ENCODE peak calls at places on chromosomes 16 and 17, in nine cellular contexts. E is heart right ventricle, U is ascending aorta, S is body of pancreas, M is left lung, X is tibial nerve, O is fibroblast of lung, H is brain microvascular endothelial cell, P is cardiac muscle cell. G is an unnamed sample. For H3K27me3, the result is how much of the 10 kb centered on the place peaks cover.

GRCh38 chr17:65071861-65072260 is 15.3 kb upstream of the GNA13 start:
- DNase-seq in E (no peak), U (no peak), S (no peak), M (no peak), X (no peak), O (peak), H (no peak), P (no peak), G (no peak)

GRCh38 chr17:68457539-68458259 is 403 bp upstream of the WIPI1 start:
- DNase-seq in E (peak), U (peak), S (peak), M (peak), X (peak), O (peak), H (peak), P (peak), G (peak)

GRCh38 chr17:75623386-75623785 is 9.8 kb upstream of the SMIM5 start:
- DNase-seq in E (no peak), U (no peak), S (no peak), M (no peak), X (no peak), O (no peak), H (peak), P (no peak), G (no peak)

GRCh38 chr16:57651344-57652333 is 16.5 kb upstream of the ADGRG3 start:
- DNase-seq in E (no peak), U (no peak), S (no peak), M (no peak), X (no peak), O (no peak), H (no peak), P (no peak), G (no peak)

GRCh38 chr16:69932691-69933392 is 18.3 kb upstream of the CLEC18A start:
- DNase-seq in E (no peak), U (no peak), S (no peak), M (no peak), X (no peak), O (no peak), H (no peak), P (no peak), G (no peak)

GRCh38 chr16:16110111-16110490 is 113.2 kb downstream of the ABCC6 start:
- DNase-seq in E (no peak), U (no peak), S (no peak), M (no peak), X (no peak), O (no peak), H (no peak), P (no peak), G (no peak)

GRCh38 chr17:81517009-81517338 is 4.4 kb upstream of the ACTG1 start:
- DNase-seq in E (no peak), U (no peak), S (no peak), M (no peak), X (no peak), O (no peak), H (no peak), P (no peak), G (no peak)

GRCh38 chr17:74868251-74868907 is 4.4 kb downstream of the FDXR start:
- DNase-seq in E (no peak), U (no peak), S (no peak), M (no peak), X (no peak), O (no peak), H (no peak), P (no peak), G (no peak)

GRCh38 chr17:73430165-73430680 is 118.4 kb upstream of the CDC42EP4 start:
- DNase-seq in E (no peak), U (no peak), S (no peak), M (no peak), X (no peak), O (no peak), H (no peak), P (no peak), G (no peak)

GRCh38 chr17:4950075-4950756 is 703 bp upstream of the ENO3 start:
- DNase-seq in E (peak), U (peak), S (peak), M (peak), X (no peak), O (no peak), H (no peak), P (no peak), G (no peak)

GRCh38 chr16:85083051-85083639 is 29.1 kb downstream of the CIBAR2 start:
- DNase-seq in E (no peak), U (no peak), S (no peak), M (no peak), X (no peak), O (no peak), H (no peak), P (no peak), G (no peak)

GRCh38 chr16:72568502-72568901 is 396.5 kb upstream of the PMFBP1 start:
- DNase-seq in E (no peak), U (no peak), S (no peak), M (no peak), X (no peak), O (no peak), H (no peak), P (no peak), G (no peak)

GRCh38 chr17:63881935-63882601 is at the start of gene GH2:
- DNase-seq in E (peak), U (no peak), S (peak), M (no peak), X (peak), O (peak), H (peak), P (peak), G (no peak)

GRCh38 chr16:67260426-67261063 is 11.8 kb downstream of the SLC9A5 start:
- DNase-seq in E (no peak), U (no peak), S (no peak), M (no peak), X (no peak), O (peak), H (peak), P (peak), G (no peak)

GRCh38 chr16:67263201-67263600 is 14.4 kb downstream of the SLC9A5 start:
- DNase-seq in E (no peak), U (no peak), S (no peak), M (no peak), X (no peak), O (no peak), H (no peak), P (no peak), G (no peak)

GRCh38 chr16:67265834-67266233 is 13.5 kb upstream of the PLEKHG4 start:
- DNase-seq in E (no peak), U (no peak), S (no peak), M (no peak), X (no peak), O (no peak), H (no peak), P (no peak), G (no peak)

GRCh38 chr16:67264866-67265265 is 14.5 kb upstream of the PLEKHG4 start:
- DNase-seq in E (no peak), U (no peak), S (no peak), M (no peak), X (no peak), O (no peak), H (no peak), P (no peak), G (no peak)

DNA sequence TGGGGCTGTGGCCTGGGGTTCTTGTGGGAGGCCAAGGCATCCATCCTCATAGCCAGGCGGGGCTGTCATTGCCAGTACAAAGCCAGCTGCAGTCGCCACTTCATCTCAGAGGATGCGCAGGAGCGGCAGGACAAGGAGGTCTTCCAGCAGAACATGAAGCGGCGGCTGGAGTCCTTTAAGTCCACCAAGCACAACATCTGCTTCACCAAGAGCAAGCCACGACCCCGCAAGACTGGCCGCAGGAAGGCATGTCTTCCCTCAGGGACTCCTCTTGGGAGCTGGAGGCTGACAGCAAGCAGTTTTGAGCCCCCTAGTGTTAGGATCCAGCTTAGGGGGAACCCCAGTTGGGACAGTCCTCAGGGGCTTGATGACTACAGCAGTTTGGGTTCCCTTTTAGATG is 15.1 kb upstream of the PLEKHG4 start:
- DNase-seq in E (no peak), U (no peak), S (no peak), M (no peak), X (no peak), O (no peak), H (no peak), P (no peak), G (no peak)
- TF ChIP-seq CTCF in E (peak), U (no peak), S (no peak), M (no peak), X (no peak), O (no peak), H (peak), P (peak), G (peak)

GRCh38 chr16:62954144-62955032 is 918.1 kb upstream of the CDH8 start:
- DNase-seq in E (no peak), U (no peak), S (no peak), M (no peak), X (no peak), O (no peak), H (no peak), P (no peak), G (no peak)

GRCh38 chr16:62950351-62950750 is 914.1 kb upstream of the CDH8 start:
- DNase-seq in E (no peak), U (no peak), S (no peak), M (no peak), X (no peak), O (no peak), H (no peak), P (no peak), G (no peak)

DNA sequence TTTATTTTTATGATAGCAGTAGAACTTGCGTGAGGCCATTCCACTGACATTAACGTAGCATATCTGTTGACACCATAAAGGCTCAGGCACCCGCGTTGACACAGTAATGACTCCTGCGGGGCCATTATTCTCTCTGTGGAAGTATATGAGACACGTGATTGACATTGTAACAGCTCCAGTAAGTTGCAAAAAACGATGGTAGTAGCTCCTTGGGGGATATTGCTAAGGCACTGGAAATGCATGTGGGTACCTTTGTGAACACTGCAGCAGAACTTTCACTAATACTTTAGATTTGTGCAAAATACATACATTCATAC is 918.8 kb upstream of the CDH8 start:
- DNase-seq in E (no peak), U (no peak), S (no peak), M (no peak), X (no peak), O (no peak), H (no peak), P (no peak), G (no peak)
- H3K4me3 ChIP-seq in E (no peak), U (no peak), S (no peak), M (no peak), X (no peak), O (no peak), H (no peak), P (no peak), G (no peak)

GRCh38 chr16:83903739-83904138 is 4.8 kb downstream of the MLYCD start:
- DNase-seq in E (peak), U (no peak), S (peak), M (no peak), X (peak), O (peak), H (no peak), P (peak), G (no peak)
- H3K27me3 ChIP-seq in E (under half), U (under half), S (under half), M (under half), X (under half), O (under half), H (under half), P (under half), G (under half)

GRCh38 chr17:50185724-50186545 is 15.5 kb downstream of the COL1A1 start:
- DNase-seq in E (no peak), U (no peak), S (no peak), M (no peak), X (no peak), O (no peak), H (no peak), P (peak), G (no peak)

GRCh38 chr17:50184611-50185398 is 16.6 kb downstream of the COL1A1 start:
- DNase-seq in E (no peak), U (peak), S (no peak), M (no peak), X (peak), O (peak), H (no peak), P (peak), G (no peak)

GRCh38 chr17:50182783-50183438 is 17.1 kb downstream of the SGCA start:
- DNase-seq in E (no peak), U (no peak), S (no peak), M (no peak), X (no peak), O (no peak), H (no peak), P (peak), G (no peak)

GRCh38 chr17:50183439-50184001 is 17.7 kb downstream of the SGCA start:
- DNase-seq in E (no peak), U (no peak), S (no peak), M (no peak), X (no peak), O (peak), H (no peak), P (peak), G (no peak)

DNA sequence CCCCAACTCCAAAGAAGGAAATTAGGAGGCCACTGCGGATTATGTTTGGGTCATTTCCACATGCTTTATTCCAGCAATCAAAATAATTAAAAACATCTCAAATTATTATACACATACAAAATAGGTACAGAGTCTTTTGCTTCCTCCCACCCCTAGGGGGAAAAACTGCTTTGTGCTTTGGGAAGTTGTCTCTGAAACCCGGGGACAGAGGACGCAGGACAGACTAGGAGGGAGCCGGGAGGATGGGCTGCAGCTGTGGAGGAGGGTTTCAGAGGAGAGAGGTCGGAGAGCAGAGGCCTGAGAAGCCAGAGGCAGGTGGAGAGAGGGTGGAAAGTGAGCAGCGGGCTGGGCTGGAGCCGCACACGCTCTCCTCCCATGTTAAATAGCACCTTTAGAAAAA is 17.4 kb downstream of the COL1A1 start:
- DNase-seq in E (no peak), U (no peak), S (no peak), M (no peak), X (no peak), O (no peak), H (no peak), P (peak), G (no peak)
- TF ChIP-seq CTCF in E (no peak), U (no peak), S (no peak), M (no peak), X (no peak), O (peak), H (peak), P (peak), G (peak)

GRCh38 chr16:29815032-29815721 is 775 bp upstream of the PAGR1 start:
- DNase-seq in E (peak), U (peak), S (peak), M (no peak), X (no peak), O (no peak), H (no peak), P (peak), G (no peak)
- H3K4me3 ChIP-seq in E (peak), U (peak), S (no peak), M (peak), X (peak), O (peak), H (peak), P (peak), G (peak)

DNA sequence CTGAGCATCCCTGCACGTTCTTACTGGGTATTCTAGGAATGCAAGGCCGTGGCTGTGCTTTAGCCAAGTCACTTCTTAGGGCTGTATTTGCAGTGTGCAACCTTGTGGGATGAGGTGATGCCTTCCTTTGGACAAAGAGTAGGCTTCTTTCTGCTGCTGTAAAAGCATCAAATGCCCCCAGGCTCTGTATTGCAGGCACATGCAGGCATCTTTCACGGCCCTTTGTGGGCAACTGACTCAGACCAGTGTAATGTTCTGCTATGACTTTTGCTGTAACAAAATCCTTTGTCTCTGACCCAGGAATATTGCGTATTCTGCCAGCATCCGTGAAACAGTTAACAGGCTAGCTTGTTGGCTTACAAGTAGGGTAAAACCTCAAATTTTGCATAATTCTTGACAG is 30.9 kb upstream of the GCSH start:
- DNase-seq in E (no peak), U (no peak), S (no peak), M (no peak), X (no peak), O (no peak), H (no peak), P (no peak), G (peak)
- H3K27me3 ChIP-seq in E (under half), U (under half), S (under half), M (under half), X (under half), O (under half), H (under half), P (under half), G (under half)

GRCh38 chr17:41913798-41914197 is 5.0 kb downstream of the ACLY start:
- DNase-seq in E (no peak), U (no peak), S (no peak), M (no peak), X (no peak), O (no peak), H (no peak), P (no peak), G (no peak)

GRCh38 chr17:41907633-41908539 is 10.9 kb downstream of the ACLY start:
- DNase-seq in E (no peak), U (no peak), S (peak), M (no peak), X (no peak), O (peak), H (no peak), P (no peak), G (no peak)

GRCh38 chr17:41909088-41909487 is 9.7 kb downstream of the ACLY start:
- DNase-seq in E (no peak), U (no peak), S (no peak), M (no peak), X (no peak), O (no peak), H (no peak), P (no peak), G (no peak)

GRCh38 chr17:41912925-41913324 is 5.8 kb downstream of the ACLY start:
- DNase-seq in E (no peak), U (no peak), S (no peak), M (no peak), X (no peak), O (no peak), H (no peak), P (no peak), G (no peak)

GRCh38 chr17:41910701-41911391 is 7.9 kb downstream of the ACLY start:
- DNase-seq in E (no peak), U (no peak), S (no peak), M (no peak), X (no peak), O (peak), H (peak), P (peak), G (peak)
- TF ChIP-seq CTCF in E (no peak), U (no peak), S (no peak), M (no peak), X (no peak), O (no peak), H (no peak), P (no peak), G (no peak)

DNA sequence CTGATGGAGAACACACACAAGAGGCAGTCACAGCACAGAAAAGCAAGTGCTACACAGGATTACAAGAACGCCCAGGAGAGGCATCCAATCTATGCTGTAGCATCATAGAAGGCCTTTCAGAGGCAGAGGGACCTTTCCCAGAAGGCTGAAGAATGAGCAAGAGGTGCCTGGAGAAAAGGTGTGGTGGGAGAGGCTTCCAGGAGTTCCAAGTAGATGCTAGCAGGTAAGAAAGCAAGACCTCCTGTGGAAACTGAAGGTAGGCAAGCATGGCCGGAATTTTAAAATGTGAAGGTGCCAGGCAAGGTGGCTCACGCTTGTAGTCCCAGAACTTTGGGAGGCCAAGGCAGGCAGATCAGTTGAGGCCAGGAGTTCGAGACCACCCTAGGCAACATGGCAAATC is 2.1 kb downstream of the ARHGAP17 start:
- DNase-seq in E (no peak), U (no peak), S (no peak), M (no peak), X (no peak), O (no peak), H (no peak), P (no peak), G (no peak)
- H3K4me3 ChIP-seq in E (no peak), U (peak), S (no peak), M (no peak), X (peak), O (peak), H (peak), P (no peak), G (peak)

G was measured in BJ.